ENCODE peak calls at places on chromosomes 3 and 15, in six cellular contexts. P is AG04450; Z is lung; R is tibial nerve; D is cardiac muscle cell; A is effector memory CD4-positive, alpha-beta T cell. X is an unnamed sample.

GRCh38 chr15:77986891-77987764 is 90.4 kb downstream of the TBC1D2B start:
- DNase-seq in A (no peak), Z (no peak), P (no peak), D (no peak), R (no peak), X (no peak)

GRCh38 chr3:194540268-194540937 is 53.6 kb upstream of the ATP13A3 start:
- DNase-seq in R (peak), P (no peak), A (no peak), Z (peak), D (peak), X (peak)

GRCh38 chr3:99699841-99700240 is 61.4 kb downstream of the COL8A1 start:
- DNase-seq in D (peak), Z (no peak), R (no peak), A (no peak), P (no peak), X (no peak)

GRCh38 chr3:177357352-177358084 is 160.2 kb upstream of the TBL1XR1 start:
- DNase-seq in P (peak), A (no peak), R (no peak), Z (peak), D (peak), X (peak)

GRCh38 chr3:16468114-16469098 is 45.1 kb downstream of the RFTN1 start:
- DNase-seq in Z (no peak), D (no peak), A (no peak), R (no peak), P (no peak), X (no peak)

GRCh38 chr3:188476930-188477329 is 323.0 kb downstream of the LPP start:
- DNase-seq in A (no peak), Z (no peak), R (no peak), D (no peak), P (no peak), X (no peak)

GRCh38 chr3:50267280-50267913 is 1.6 kb upstream of the SEMA3B start:
- DNase-seq in R (peak), A (no peak), P (no peak), Z (peak), D (peak), X (peak)

GRCh38 chr15:57566840-57567239 is 24.9 kb upstream of the MYZAP start:
- DNase-seq in D (no peak), A (no peak), Z (no peak), P (no peak), R (no peak), X (no peak)

GRCh38 chr15:65318870-65319356 is 14.4 kb downstream of the RNU5B-1 start:
- DNase-seq in D (peak), R (peak), Z (peak), P (no peak), A (peak), X (peak)

GRCh38 chr15:89909611-89910010 is 3.1 kb downstream of the ARPIN start:
- DNase-seq in Z (no peak), P (no peak), R (no peak), A (no peak), D (no peak), X (no peak)

GRCh38 chr3:183375787-183376186 is 52.6 kb downstream of the MCF2L2 start:
- DNase-seq in D (no peak), Z (no peak), A (no peak), P (no peak), R (no peak), X (no peak)

GRCh38 chr3:108940568-108941285 is 13.0 kb downstream of the GUCA1C start:
- DNase-seq in P (no peak), Z (no peak), A (no peak), R (no peak), D (no peak), X (no peak)

GRCh38 chr3:46472736-46473135 is 8.0 kb upstream of the LTF start:
- DNase-seq in P (no peak), D (no peak), A (no peak), Z (no peak), R (no peak), X (no peak)

GRCh38 chr3:114299925-114300624 is 6.2 kb downstream of the TIGIT start:
- DNase-seq in A (no peak), D (no peak), R (no peak), Z (no peak), P (no peak), X (no peak)

GRCh38 chr3:150736903-150737832 is 25.8 kb downstream of the SIAH2 start:
- DNase-seq in A (no peak), Z (no peak), R (peak), D (peak), P (no peak), X (no peak)

GRCh38 chr3:171013822-171014748 is 12.4 kb downstream of the SLC2A2 start:
- DNase-seq in Z (no peak), D (peak), A (no peak), P (no peak), R (no peak), X (no peak)

GRCh38 chr3:49856181-49857005 is at the start of gene TRAIP:
- DNase-seq in Z (peak), D (peak), P (peak), A (peak), R (peak), X (peak)

GRCh38 chr3:106945435-106945834 is 431.8 kb upstream of the CCDC54 start:
- DNase-seq in A (no peak), D (peak), R (no peak), Z (no peak), P (no peak), X (no peak)

GRCh38 chr3:70090322-70090913 is 90.9 kb downstream of the SAMMSON start:
- DNase-seq in P (no peak), R (peak), Z (no peak), D (peak), A (no peak), X (no peak)

GRCh38 chr15:57384816-57385215 is 8.5 kb downstream of the CGNL1 start:
- DNase-seq in R (no peak), Z (no peak), A (no peak), P (peak), D (peak), X (no peak)

GRCh38 chr3:132804498-132804897 is 82.3 kb upstream of the NPHP3 start:
- DNase-seq in A (no peak), P (no peak), R (no peak), D (peak), Z (no peak), X (no peak)

GRCh38 chr3:49133226-49133951 is 539 bp upstream of the LAMB2 start:
- DNase-seq in A (no peak), R (peak), P (peak), D (peak), Z (peak), X (peak)

GRCh38 chr3:183502782-183503181 is 52.7 kb downstream of the KLHL6 start:
- DNase-seq in Z (no peak), P (no peak), A (no peak), R (no peak), D (peak), X (no peak)

GRCh38 chr3:43221076-43221475 is 65.3 kb upstream of the SNRK start:
- DNase-seq in R (no peak), D (no peak), Z (no peak), A (no peak), P (no peak), X (no peak)

GRCh38 chr15:100723323-100723801 is 121.0 kb downstream of the ASB7 start:
- DNase-seq in P (no peak), D (no peak), R (peak), A (no peak), Z (peak), X (no peak)

GRCh38 chr15:59997070-59997701 is 6.9 kb upstream of the FOXB1 start:
- DNase-seq in Z (no peak), A (no peak), R (no peak), D (no peak), P (no peak), X (no peak)

GRCh38 chr3:26997226-26997625 is 372.0 kb downstream of the NEK10 start:
- DNase-seq in D (no peak), Z (no peak), A (no peak), P (no peak), R (no peak), X (no peak)

GRCh38 chr3:52055537-52056351 is 627 bp downstream of the DUSP7 start:
- DNase-seq in P (no peak), R (no peak), A (peak), D (peak), Z (no peak), X (no peak)

GRCh38 chr3:182829761-182830405 is 36.6 kb downstream of the ATP11B start:
- DNase-seq in Z (no peak), D (no peak), P (no peak), A (no peak), R (no peak), X (no peak)

GRCh38 chr3:117763561-117763960 is 1054.0 kb downstream of the TUSC7 start:
- DNase-seq in D (no peak), R (no peak), Z (no peak), A (no peak), P (no peak), X (no peak)

GRCh38 chr15:74827632-74828031 is 1.2 kb downstream of the CPLX3 start:
- DNase-seq in A (no peak), R (no peak), P (no peak), Z (no peak), D (no peak), X (no peak)

GRCh38 chr15:48120751-48121150 is at the start of gene SLC24A5:
- DNase-seq in P (no peak), D (no peak), A (no peak), Z (no peak), R (no peak), X (no peak)

GRCh38 chr15:25863968-25864580 is 947 bp upstream of the ATP10A start:
- DNase-seq in Z (no peak), R (no peak), D (no peak), A (no peak), P (no peak), X (no peak)

GRCh38 chr15:25860885-25861866 is 2.0 kb downstream of the ATP10A start:
- DNase-seq in A (no peak), P (no peak), D (no peak), Z (no peak), R (no peak), X (no peak)

GRCh38 chr15:25863067-25863967 is at the start of gene ATP10A:
- DNase-seq in P (no peak), Z (no peak), A (no peak), R (no peak), D (peak), X (no peak)

GRCh38 chr15:25862087-25862468 is 1.0 kb downstream of the ATP10A start:
- DNase-seq in Z (no peak), A (no peak), D (no peak), R (no peak), P (no peak), X (no peak)

DNA sequence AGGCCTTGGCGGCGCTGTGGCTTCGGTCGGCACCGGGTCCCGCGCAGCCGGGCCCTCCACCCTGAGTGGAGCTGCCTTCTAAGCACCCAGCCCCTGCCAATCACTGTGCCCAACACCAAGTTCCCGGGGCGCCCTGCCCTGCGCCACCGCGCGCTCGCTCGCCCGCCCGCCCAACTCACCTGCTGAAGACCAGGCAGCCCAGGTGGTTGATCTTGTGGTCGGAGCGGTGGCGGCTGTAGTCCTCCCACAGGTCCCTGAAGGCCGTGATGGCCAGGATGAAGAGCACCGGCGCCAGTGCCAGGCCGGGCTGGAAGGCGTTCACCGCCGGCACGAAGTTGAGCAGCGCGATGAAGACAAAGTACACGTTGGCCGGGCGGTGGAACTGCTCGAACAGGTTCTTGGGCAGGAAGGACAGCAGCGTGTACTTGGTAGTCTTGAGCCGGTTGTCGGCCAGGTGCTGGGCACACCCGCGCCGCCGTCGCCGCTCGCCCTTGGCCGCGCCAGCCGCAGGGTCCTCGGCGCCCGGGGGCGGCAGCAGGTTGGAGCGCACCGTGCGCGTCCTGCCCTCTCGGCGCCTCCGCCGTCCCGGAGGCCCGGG is 559 bp downstream of the ATP10A start:
- DNase-seq in Z (peak), A (no peak), R (no peak), P (no peak), D (peak), X (no peak)
- H3K4me3 ChIP-seq in Z (peak), A (peak), R (peak), P (peak), D (peak), X (peak)

DNA sequence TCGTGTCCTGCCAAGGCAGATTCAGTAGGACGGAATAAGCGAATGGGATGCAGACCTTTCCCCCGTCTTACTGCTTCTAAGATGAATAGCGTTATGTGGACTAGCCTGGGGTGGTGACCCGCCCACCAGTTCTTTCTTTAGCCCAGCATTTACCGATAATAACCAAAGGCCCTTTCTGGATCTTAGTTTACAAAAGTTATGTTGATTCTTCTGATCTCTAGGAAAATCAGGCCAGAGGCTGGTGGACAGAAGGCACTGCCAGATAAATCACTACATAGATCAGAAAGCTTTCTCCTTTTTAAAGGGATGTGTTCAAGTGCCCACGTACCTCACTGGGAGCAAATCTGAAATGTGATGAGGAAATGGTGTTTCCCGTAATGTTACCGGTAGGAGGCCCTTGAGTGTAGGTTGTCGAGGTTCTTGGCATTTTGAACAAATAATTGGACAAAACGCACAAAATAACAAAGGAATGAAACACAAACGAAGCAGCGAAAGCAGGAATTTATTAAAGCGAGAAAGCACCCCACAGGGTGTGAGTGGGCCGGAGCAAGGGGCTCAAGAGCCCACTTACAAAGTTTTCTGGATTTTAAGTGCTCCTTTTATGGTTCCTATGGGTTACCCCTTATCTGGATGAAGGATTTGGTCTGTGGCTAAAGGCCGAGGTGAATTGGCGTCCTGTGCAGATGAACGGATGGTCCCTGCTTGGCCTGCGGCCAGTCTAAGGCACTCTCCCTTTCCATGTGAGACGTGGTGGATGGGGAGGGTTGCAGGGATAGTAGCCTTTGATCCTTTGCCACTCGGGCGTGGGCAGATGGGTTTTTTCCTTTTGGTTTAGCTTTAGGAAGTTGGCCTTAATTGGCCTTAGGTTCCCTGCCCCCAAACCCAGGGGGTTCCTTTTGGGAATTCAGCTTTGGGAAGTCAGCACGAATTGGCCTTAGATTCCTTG is 977 bp downstream of the SNX1 start:
- DNase-seq in D (peak), A (no peak), P (no peak), R (no peak), Z (no peak), X (no peak)
- H3K27ac ChIP-seq in D (peak), A (peak), P (peak), R (peak), Z (peak), X (peak)

GRCh38 chr3:13420051-13420816 is at the start of gene NUP210:
- DNase-seq in R (no peak), D (no peak), Z (peak), A (no peak), P (no peak), X (no peak)
- H3K4me3 ChIP-seq in R (peak), D (peak), Z (peak), A (peak), P (no peak), X (peak)

GRCh38 chr3:134325106-134325705 is 49.0 kb downstream of the AMOTL2 start:
- DNase-seq in D (no peak), Z (no peak), P (no peak), R (no peak), A (no peak), X (no peak)
- H3K27ac ChIP-seq in D (no peak), Z (peak), P (no peak), R (peak), A (no peak), X (no peak)